ENCODE peak calls at places on chromosomes 13 and 19, in four cellular contexts. R is endothelial cell, D is cardiac fibroblast, F is smooth muscle cell of the brain vasculature. C is an unnamed sample.

GRCh38 chr19:1049841-1050240 is 9.9 kb downstream of the ABCA7 start:
- DNase-seq in D (no peak), F (no peak), R (no peak), C (no peak)

GRCh38 chr13:97328222-97328790 is 105.7 kb upstream of the RAP2A start:
- DNase-seq in R (peak), F (peak), D (peak), C (peak)

GRCh38 chr13:20977394-20977793 is 74.8 kb upstream of the XPO4 start:
- DNase-seq in F (no peak), R (no peak), D (no peak), C (no peak)

GRCh38 chr13:83121904-83122303 is 760.4 kb downstream of the SLITRK1 start:
- DNase-seq in F (no peak), D (peak), R (no peak), C (no peak)

GRCh38 chr13:67299731-67300130 is 69.6 kb upstream of the PCDH9 start:
- DNase-seq in F (no peak), R (no peak), D (peak), C (no peak)

GRCh38 chr19:10654610-10655456 is 687 bp downstream of the ILF3 start:
- DNase-seq in R (peak), D (peak), F (no peak), C (peak)

GRCh38 chr13:104553156-104553555 is 1486.9 kb upstream of the SLC10A2 start:
- DNase-seq in R (no peak), D (peak), F (no peak), C (no peak)

GRCh38 chr19:33400856-33401682 is 27.6 kb downstream of the CEBPG start:
- DNase-seq in D (no peak), F (no peak), R (no peak), C (no peak)

GRCh38 chr19:40862785-40863184 is 12.5 kb upstream of the CYP2A6 start:
- DNase-seq in R (no peak), F (no peak), D (no peak), C (no peak)

GRCh38 chr19:29752450-29753025 is 37.5 kb upstream of the C19orf12 start:
- DNase-seq in R (no peak), F (no peak), D (no peak), C (no peak)

GRCh38 chr13:80215368-80215767 is 125.6 kb downstream of the SPRY2 start:
- DNase-seq in D (peak), F (no peak), R (no peak), C (no peak)

GRCh38 chr19:58519087-58519354 is 589 bp downstream of the ZBTB45 start:
- DNase-seq in F (peak), R (peak), D (peak), C (peak)

GRCh38 chr13:41505209-41505835 is 48.0 kb downstream of the RGCC start:
- DNase-seq in R (no peak), F (peak), D (peak), C (peak)

GRCh38 chr19:51681286-51681956 is 11.7 kb upstream of the SPACA6 start:
- DNase-seq in D (peak), F (no peak), R (no peak), C (peak)

GRCh38 chr19:4061178-4061682 is 5.5 kb downstream of the ZBTB7A start:
- DNase-seq in R (no peak), F (no peak), D (peak), C (no peak)

GRCh38 chr19:39970424-39970673 is 616 bp upstream of the PSMC4 start:
- DNase-seq in F (no peak), D (no peak), R (no peak), C (no peak)

GRCh38 chr13:32246468-32246867 is 68.7 kb downstream of the ZAR1L start:
- DNase-seq in R (peak), F (peak), D (peak), C (peak)

GRCh38 chr19:6649189-6649588 is 20.8 kb downstream of the TNFSF14 start:
- DNase-seq in D (no peak), F (no peak), R (no peak), C (no peak)

GRCh38 chr13:30744056-30744684 is 8.8 kb downstream of the ALOX5AP start:
- DNase-seq in D (peak), F (no peak), R (no peak), C (no peak)

GRCh38 chr19:1445185-1445931 is 4.6 kb upstream of the APC2 start:
- DNase-seq in R (peak), F (no peak), D (peak), C (no peak)

GRCh38 chr13:41304551-41304950 is 6.5 kb upstream of the NAA16 start:
- DNase-seq in D (no peak), F (no peak), R (no peak), C (no peak)

GRCh38 chr19:10748924-10749434 is 31.1 kb downstream of the DNM2 start:
- DNase-seq in R (no peak), D (peak), F (no peak), C (peak)

GRCh38 chr19:13150919-13151604 is 851 bp downstream of the IER2 start:
- DNase-seq in F (no peak), D (no peak), R (peak), C (peak)

GRCh38 chr19:17938092-17938845 is 5.5 kb downstream of the CCDC124 start:
- DNase-seq in D (peak), R (peak), F (no peak), C (peak)

GRCh38 chr19:7679017-7679720 is 1.5 kb upstream of the TRAPPC5 start:
- DNase-seq in F (no peak), D (no peak), R (no peak), C (no peak)

C was measured in SJCRH30.